ENCODE peak calls at places on chromosomes 4 and X, in ten cellular contexts. One of them, this sample, is unnamed.

GRCh38 chrX:42143866-42144592 is 220.7 kb upstream of the CASK start:
- DNase-seq in upper lobe of right lung: no peak
- DNase-seq in CD4-positive, alpha-beta memory T cell: no peak
- DNase-seq in aorta: no peak
- DNase-seq in GM23338: no peak
- DNase-seq in MM.1S: no peak
- DNase-seq in mesendoderm: no peak
- DNase-seq in thoracic aorta: no peak
- DNase-seq in brain microvascular endothelial cell: no peak
- DNase-seq in GM23248: no peak
- DNase-seq in this sample: no peak

GRCh38 chrX:17160971-17161370 is 214.0 kb upstream of the NHS start:
- DNase-seq in MM.1S: no peak
- DNase-seq in CD4-positive, alpha-beta memory T cell: no peak
- DNase-seq in upper lobe of right lung: no peak
- DNase-seq in GM23248: peak; percentile 8
- DNase-seq in thoracic aorta: no peak
- DNase-seq in brain microvascular endothelial cell: no peak
- DNase-seq in GM23338: peak; percentile 40
- DNase-seq in aorta: no peak
- DNase-seq in mesendoderm: peak; percentile 2
- DNase-seq in this sample: no peak

GRCh38 chrX:22249371-22249770 is 23.3 kb upstream of the CBLL2 start:
- DNase-seq in CD4-positive, alpha-beta memory T cell: no peak
- DNase-seq in MM.1S: no peak
- DNase-seq in GM23248: peak; percentile 6
- DNase-seq in thoracic aorta: no peak
- DNase-seq in aorta: no peak
- DNase-seq in mesendoderm: no peak
- DNase-seq in GM23338: no peak
- DNase-seq in upper lobe of right lung: no peak
- DNase-seq in brain microvascular endothelial cell: no peak
- DNase-seq in this sample: no peak

GRCh38 chrX:108036298-108036973 is 8.4 kb upstream of the VSIG1 start:
- DNase-seq in aorta: no peak
- DNase-seq in brain microvascular endothelial cell: peak; percentile 90
- DNase-seq in CD4-positive, alpha-beta memory T cell: no peak
- DNase-seq in thoracic aorta: no peak
- DNase-seq in mesendoderm: peak; percentile 3
- DNase-seq in GM23248: peak; percentile 43
- DNase-seq in GM23338: no peak
- DNase-seq in MM.1S: no peak
- DNase-seq in upper lobe of right lung: no peak
- DNase-seq in this sample: no peak

GRCh38 chrX:11412715-11413623 is 119.8 kb downstream of the AMELX start:
- DNase-seq in aorta: peak; percentile 69
- DNase-seq in mesendoderm: no peak
- DNase-seq in GM23248: no peak
- DNase-seq in upper lobe of right lung: no peak
- DNase-seq in CD4-positive, alpha-beta memory T cell: no peak
- DNase-seq in thoracic aorta: no peak
- DNase-seq in MM.1S: no peak
- DNase-seq in GM23338: no peak
- DNase-seq in brain microvascular endothelial cell: no peak
- DNase-seq in this sample: no peak

GRCh38 chrX:9456250-9457074 is 8.4 kb upstream of the TBL1X start:
- DNase-seq in CD4-positive, alpha-beta memory T cell: peak; percentile 72
- DNase-seq in upper lobe of right lung: no peak
- DNase-seq in MM.1S: peak; percentile 41
- DNase-seq in brain microvascular endothelial cell: no peak
- DNase-seq in aorta: no peak
- DNase-seq in GM23248: no peak
- DNase-seq in GM23338: no peak
- DNase-seq in thoracic aorta: no peak
- DNase-seq in mesendoderm: no peak
- DNase-seq in this sample: no peak

GRCh38 chrX:53654378-53654777 is 32.1 kb downstream of the HUWE1 start:
- DNase-seq in upper lobe of right lung: no peak
- DNase-seq in brain microvascular endothelial cell: no peak
- DNase-seq in GM23338: no peak
- DNase-seq in MM.1S: no peak
- DNase-seq in thoracic aorta: no peak
- DNase-seq in GM23248: no peak
- DNase-seq in CD4-positive, alpha-beta memory T cell: no peak
- DNase-seq in mesendoderm: no peak
- DNase-seq in aorta: no peak
- DNase-seq in this sample: no peak

GRCh38 chr4:84740071-84740470 is 157.1 kb downstream of the CDS1 start:
- DNase-seq in upper lobe of right lung: no peak
- DNase-seq in brain microvascular endothelial cell: no peak
- DNase-seq in GM23248: no peak
- DNase-seq in CD4-positive, alpha-beta memory T cell: no peak
- DNase-seq in aorta: no peak
- DNase-seq in MM.1S: no peak
- DNase-seq in GM23338: no peak
- DNase-seq in mesendoderm: no peak
- DNase-seq in thoracic aorta: no peak
- DNase-seq in this sample: no peak

GRCh38 chr4:156771171-156771837 is 200.3 kb downstream of the PDGFC start:
- DNase-seq in aorta: peak; percentile 51
- DNase-seq in thoracic aorta: peak; percentile 8
- DNase-seq in GM23248: peak; percentile 79
- DNase-seq in MM.1S: peak; percentile 20
- DNase-seq in brain microvascular endothelial cell: peak; percentile 28
- DNase-seq in CD4-positive, alpha-beta memory T cell: no peak
- DNase-seq in mesendoderm: peak; percentile 28
- DNase-seq in upper lobe of right lung: no peak
- DNase-seq in GM23338: peak; percentile 54
- DNase-seq in this sample: no peak

GRCh38 chrX:40050532-40050931 is 47.2 kb downstream of the BCOR start:
- DNase-seq in thoracic aorta: no peak
- DNase-seq in GM23338: no peak
- DNase-seq in upper lobe of right lung: no peak
- DNase-seq in aorta: no peak
- DNase-seq in MM.1S: no peak
- DNase-seq in mesendoderm: no peak
- DNase-seq in CD4-positive, alpha-beta memory T cell: no peak
- DNase-seq in brain microvascular endothelial cell: no peak
- DNase-seq in GM23248: no peak
- DNase-seq in this sample: no peak
- H3K36me3 ChIP-seq in thoracic aorta: peaks cover 49% of the 10 kb centered on the region
- H3K36me3 ChIP-seq in GM23338: peaks cover 38% of the 10 kb centered on the region
- H3K36me3 ChIP-seq in upper lobe of right lung: peaks cover 50% of the 10 kb centered on the region
- H3K36me3 ChIP-seq in aorta: peaks cover 10% of the 10 kb centered on the region
- H3K36me3 ChIP-seq in MM.1S: no peaks in the 10 kb centered on the region
- H3K36me3 ChIP-seq in mesendoderm: peaks cover 28% of the 10 kb centered on the region
- H3K36me3 ChIP-seq in CD4-positive, alpha-beta memory T cell: peaks cover 54% of the 10 kb centered on the region
- H3K36me3 ChIP-seq in brain microvascular endothelial cell: peaks cover 25% of the 10 kb centered on the region
- H3K36me3 ChIP-seq in GM23248: peaks cover 32% of the 10 kb centered on the region
- H3K36me3 ChIP-seq in this sample: peaks cover 42% of the 10 kb centered on the region

GRCh38 chr4:3418029-3418762 is 23.6 kb upstream of the HGFAC start:
- DNase-seq in mesendoderm: peak; percentile 26
- DNase-seq in aorta: peak; percentile 35
- DNase-seq in GM23248: no peak
- DNase-seq in thoracic aorta: no peak
- DNase-seq in CD4-positive, alpha-beta memory T cell: no peak
- DNase-seq in MM.1S: no peak
- DNase-seq in brain microvascular endothelial cell: no peak
- DNase-seq in upper lobe of right lung: peak; percentile 52
- DNase-seq in GM23338: peak; percentile 41
- DNase-seq in this sample: no peak

GRCh38 chr4:3420606-3420955 is 21.2 kb upstream of the HGFAC start:
- DNase-seq in aorta: peak; percentile 15
- DNase-seq in thoracic aorta: no peak
- DNase-seq in GM23338: no peak
- DNase-seq in MM.1S: no peak
- DNase-seq in upper lobe of right lung: peak; percentile 56
- DNase-seq in GM23248: no peak
- DNase-seq in CD4-positive, alpha-beta memory T cell: no peak
- DNase-seq in brain microvascular endothelial cell: peak; percentile 6
- DNase-seq in mesendoderm: peak; percentile 31
- DNase-seq in this sample: no peak

GRCh38 chr4:3420956-3421355 is 20.8 kb upstream of the HGFAC start:
- DNase-seq in mesendoderm: no peak
- DNase-seq in CD4-positive, alpha-beta memory T cell: no peak
- DNase-seq in upper lobe of right lung: peak; percentile 38
- DNase-seq in aorta: peak; percentile 13
- DNase-seq in GM23248: no peak
- DNase-seq in brain microvascular endothelial cell: no peak
- DNase-seq in MM.1S: no peak
- DNase-seq in GM23338: no peak
- DNase-seq in thoracic aorta: no peak
- DNase-seq in this sample: no peak

GRCh38 chr4:3421470-3421869 is 20.3 kb upstream of the HGFAC start:
- DNase-seq in mesendoderm: no peak
- DNase-seq in aorta: peak; percentile 24
- DNase-seq in GM23338: no peak
- DNase-seq in thoracic aorta: no peak
- DNase-seq in GM23248: no peak
- DNase-seq in brain microvascular endothelial cell: no peak
- DNase-seq in upper lobe of right lung: peak; percentile 52
- DNase-seq in MM.1S: no peak
- DNase-seq in CD4-positive, alpha-beta memory T cell: no peak
- DNase-seq in this sample: no peak

GRCh38 chr4:3419836-3420605 is 21.7 kb upstream of the HGFAC start:
- DNase-seq in GM23338: no peak
- DNase-seq in MM.1S: no peak
- DNase-seq in mesendoderm: no peak
- DNase-seq in upper lobe of right lung: no peak
- DNase-seq in brain microvascular endothelial cell: no peak
- DNase-seq in CD4-positive, alpha-beta memory T cell: no peak
- DNase-seq in aorta: peak; percentile 24
- DNase-seq in thoracic aorta: no peak
- DNase-seq in GM23248: no peak
- DNase-seq in this sample: no peak
- H3K27ac ChIP-seq in GM23338: no peak overlapping the region
- H3K27ac ChIP-seq in MM.1S: no peak overlapping the region
- H3K27ac ChIP-seq in mesendoderm: no peak overlapping the region
- H3K27ac ChIP-seq in upper lobe of right lung: no peak overlapping the region
- H3K27ac ChIP-seq in brain microvascular endothelial cell: no peak overlapping the region
- H3K27ac ChIP-seq in CD4-positive, alpha-beta memory T cell: no peak overlapping the region
- H3K27ac ChIP-seq in aorta: no peak overlapping the region
- H3K27ac ChIP-seq in thoracic aorta: no peak overlapping the region
- H3K27ac ChIP-seq in GM23248: no peak overlapping the region
- H3K27ac ChIP-seq in this sample: no peak overlapping the region

DNA sequence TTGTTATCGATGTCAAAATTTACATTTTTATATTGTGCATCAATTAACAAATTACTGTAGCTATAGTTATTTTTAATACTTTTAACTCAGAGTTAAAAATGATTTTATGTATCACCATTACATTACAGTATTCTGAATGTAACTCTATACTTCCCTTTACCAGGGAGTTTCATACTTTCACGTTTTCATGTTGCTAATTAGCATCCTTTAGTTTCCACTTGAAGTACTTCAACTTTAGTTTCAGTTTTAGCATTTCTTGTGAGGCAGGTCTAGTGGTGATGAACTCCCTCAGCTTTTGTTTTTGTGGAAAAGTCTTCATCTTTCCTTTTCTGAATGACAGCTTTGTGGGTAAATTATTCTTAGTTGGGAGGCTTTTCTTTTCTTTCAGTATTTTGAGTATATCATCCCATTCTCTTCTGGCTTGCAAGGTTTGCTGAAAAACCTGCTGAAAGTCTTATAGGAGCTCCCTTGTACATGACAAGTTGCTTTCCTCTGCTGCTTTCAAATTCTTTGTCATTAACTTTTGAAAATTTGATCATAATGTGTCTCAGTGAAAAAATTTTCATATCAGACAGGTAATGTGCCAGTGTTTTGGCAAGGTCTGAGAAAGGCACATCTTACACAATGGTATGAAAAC is 9.8 kb upstream of the CISD2 start:
- DNase-seq in CD4-positive, alpha-beta memory T cell: no peak
- DNase-seq in mesendoderm: no peak
- DNase-seq in aorta: no peak
- DNase-seq in thoracic aorta: no peak
- DNase-seq in GM23248: no peak
- DNase-seq in MM.1S: no peak
- DNase-seq in GM23338: no peak
- DNase-seq in brain microvascular endothelial cell: no peak
- DNase-seq in upper lobe of right lung: no peak
- DNase-seq in this sample: no peak
- H3K36me3 ChIP-seq in CD4-positive, alpha-beta memory T cell: no peaks in the 10 kb centered on the region
- H3K36me3 ChIP-seq in mesendoderm: no peaks in the 10 kb centered on the region
- H3K36me3 ChIP-seq in aorta: no peaks in the 10 kb centered on the region
- H3K36me3 ChIP-seq in thoracic aorta: no peaks in the 10 kb centered on the region
- H3K36me3 ChIP-seq in GM23248: peaks cover 5% of the 10 kb centered on the region
- H3K36me3 ChIP-seq in MM.1S: no peaks in the 10 kb centered on the region
- H3K36me3 ChIP-seq in GM23338: no peaks in the 10 kb centered on the region
- H3K36me3 ChIP-seq in brain microvascular endothelial cell: no peaks in the 10 kb centered on the region
- H3K36me3 ChIP-seq in upper lobe of right lung: no peaks in the 10 kb centered on the region
- H3K36me3 ChIP-seq in this sample: no peaks in the 10 kb centered on the region

GRCh38 chr4:10008208-10009005 is 12.9 kb downstream of the SLC2A9 start:
- DNase-seq in upper lobe of right lung: no peak
- DNase-seq in mesendoderm: no peak
- DNase-seq in thoracic aorta: no peak
- DNase-seq in CD4-positive, alpha-beta memory T cell: no peak
- DNase-seq in MM.1S: no peak
- DNase-seq in GM23338: no peak
- DNase-seq in brain microvascular endothelial cell: no peak
- DNase-seq in aorta: no peak
- DNase-seq in GM23248: peak; percentile 36
- DNase-seq in this sample: no peak

GRCh38 chr4:10006236-10006603 is 15.1 kb downstream of the SLC2A9 start:
- DNase-seq in thoracic aorta: peak; percentile 40
- DNase-seq in CD4-positive, alpha-beta memory T cell: no peak
- DNase-seq in upper lobe of right lung: no peak
- DNase-seq in aorta: peak; percentile 58
- DNase-seq in MM.1S: no peak
- DNase-seq in GM23338: no peak
- DNase-seq in GM23248: peak; percentile 84
- DNase-seq in brain microvascular endothelial cell: no peak
- DNase-seq in mesendoderm: no peak
- DNase-seq in this sample: no peak

GRCh38 chr4:10006604-10007435 is 14.5 kb downstream of the SLC2A9 start:
- DNase-seq in thoracic aorta: no peak
- DNase-seq in GM23338: no peak
- DNase-seq in mesendoderm: peak; percentile 64
- DNase-seq in aorta: peak; percentile 64
- DNase-seq in upper lobe of right lung: peak; percentile 75
- DNase-seq in brain microvascular endothelial cell: no peak
- DNase-seq in CD4-positive, alpha-beta memory T cell: no peak
- DNase-seq in GM23248: peak; percentile 51
- DNase-seq in MM.1S: no peak
- DNase-seq in this sample: no peak

GRCh38 chr4:10007436-10007740 is 13.9 kb downstream of the SLC2A9 start:
- DNase-seq in aorta: no peak
- DNase-seq in upper lobe of right lung: no peak
- DNase-seq in GM23248: no peak
- DNase-seq in mesendoderm: no peak
- DNase-seq in brain microvascular endothelial cell: no peak
- DNase-seq in GM23338: no peak
- DNase-seq in CD4-positive, alpha-beta memory T cell: no peak
- DNase-seq in thoracic aorta: no peak
- DNase-seq in MM.1S: no peak
- DNase-seq in this sample: no peak

DNA sequence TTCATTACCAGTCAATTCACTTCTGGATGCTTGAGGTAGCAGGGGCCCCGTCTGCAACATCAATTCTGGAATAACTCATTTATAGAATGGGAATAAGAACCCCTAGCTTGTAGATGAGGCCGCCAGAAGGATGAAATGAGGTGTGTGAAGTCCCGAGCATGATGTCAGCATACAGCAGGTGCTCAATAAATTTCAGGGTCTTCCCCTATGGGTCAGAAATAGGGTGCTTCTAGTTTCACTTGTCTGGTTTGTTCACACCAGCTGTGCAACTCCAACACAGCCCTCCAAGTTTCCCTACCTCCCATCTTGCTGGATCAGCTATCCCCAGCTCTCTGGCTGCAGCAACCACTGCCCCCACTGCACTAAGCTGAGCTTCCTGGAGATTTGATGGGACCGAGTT is 13.5 kb downstream of the SLC2A9 start:
- DNase-seq in GM23248: no peak
- DNase-seq in GM23338: no peak
- DNase-seq in brain microvascular endothelial cell: no peak
- DNase-seq in aorta: no peak
- DNase-seq in mesendoderm: no peak
- DNase-seq in upper lobe of right lung: no peak
- DNase-seq in MM.1S: no peak
- DNase-seq in thoracic aorta: no peak
- DNase-seq in CD4-positive, alpha-beta memory T cell: no peak
- DNase-seq in this sample: no peak
- H3K27ac ChIP-seq in GM23248: no peak overlapping the region
- H3K27ac ChIP-seq in GM23338: no peak overlapping the region
- H3K27ac ChIP-seq in brain microvascular endothelial cell: no peak overlapping the region
- H3K27ac ChIP-seq in aorta: no peak overlapping the region
- H3K27ac ChIP-seq in mesendoderm: no peak overlapping the region
- H3K27ac ChIP-seq in upper lobe of right lung: peak overlapping the region; percentile 88
- H3K27ac ChIP-seq in MM.1S: peak overlapping the region; percentile 44
- H3K27ac ChIP-seq in thoracic aorta: no peak overlapping the region
- H3K27ac ChIP-seq in CD4-positive, alpha-beta memory T cell: no peak overlapping the region
- H3K27ac ChIP-seq in this sample: no peak overlapping the region

This sample was measured in CD8-positive, alpha-beta T cell.